ENCODE peak calls at places on chromosomes 11 and 22, in ten cellular contexts. C is fibroblast of pulmonary artery, E is T follicular helper cell, X is lung, A is endothelial cell, Y is GM12864, Z is AG04450, K is ureter, L is chondrocyte, S is cardiac fibroblast. O is an unnamed sample.
A peak's percentile ranks its signal among the peaks of the same experiment; 100 is the strongest.

GRCh38 chr11:102171101-102171500 is 60.9 kb downstream of the YAP1 start:
- DNase-seq in E (no peak), A (no peak), S (peak; percentile 82), Y (no peak), Z (no peak), K (no peak), C (peak; percentile 89), X (no peak), L (no peak), O (no peak)

GRCh38 chr11:43576834-43577521 is 103.6 kb upstream of the HSD17B12 start:
- DNase-seq in Z (no peak), S (peak; percentile 50), K (no peak), Y (no peak), C (peak; percentile 62), X (no peak), L (no peak), A (peak; percentile 75), E (no peak), O (peak; percentile 42)

GRCh38 chr11:131691558-131692041 is 321.2 kb downstream of the NTM start:
- DNase-seq in A (peak; percentile 83), E (no peak), S (peak; percentile 41), Z (no peak), K (no peak), C (peak; percentile 48), X (no peak), Y (no peak), L (no peak), O (no peak)

GRCh38 chr22:23903328-23903971 is 9.3 kb downstream of the MIF start:
- DNase-seq in Z (no peak), E (no peak), X (no peak), C (no peak), S (no peak), K (no peak), Y (no peak), A (no peak), L (no peak), O (no peak)

GRCh38 chr11:15901046-15901445 is 455.3 kb downstream of the SOX6 start:
- DNase-seq in E (no peak), K (no peak), Z (no peak), A (no peak), L (no peak), X (no peak), Y (no peak), S (peak; percentile 57), C (peak; percentile 48), O (peak; percentile 19)

GRCh38 chr22:47918936-47919505 is 1156.6 kb downstream of the TBC1D22A start:
- DNase-seq in X (no peak), E (no peak), K (no peak), L (no peak), A (no peak), S (no peak), C (no peak), Z (no peak), Y (no peak), O (peak; percentile 92)

GRCh38 chr11:61567286-61568061 is 13.4 kb downstream of the SYT7 start:
- DNase-seq in S (peak; percentile 85), K (peak; percentile 83), A (peak; percentile 90), X (peak; percentile 79), L (no peak), C (peak; percentile 83), Y (peak; percentile 12), E (peak; percentile 70), Z (peak; percentile 21), O (no peak)

GRCh38 chr11:47864910-47865309 is 16.8 kb upstream of the NUP160 start:
- DNase-seq in Y (no peak), A (no peak), K (no peak), L (no peak), X (no peak), C (no peak), Z (no peak), E (no peak), S (no peak), O (no peak)

GRCh38 chr11:65476632-65477270 is 22.1 kb upstream of the MALAT1 start:
- DNase-seq in S (no peak), Y (no peak), K (no peak), Z (no peak), C (no peak), A (no peak), X (no peak), E (no peak), L (peak; percentile 41), O (no peak)

GRCh38 chr11:12581923-12582322 is 92.3 kb upstream of the TEAD1 start:
- DNase-seq in Y (no peak), K (no peak), C (peak; percentile 53), X (peak; percentile 77), A (no peak), E (no peak), Z (peak; percentile 38), L (no peak), S (peak; percentile 71), O (peak; percentile 10)

GRCh38 chr11:11860103-11860979 is 18.6 kb downstream of the USP47 start:
- DNase-seq in S (peak; percentile 56), Z (no peak), E (no peak), X (no peak), L (no peak), Y (no peak), A (no peak), K (no peak), C (peak; percentile 61), O (no peak)

GRCh38 chr22:50218153-50218995 is 17.6 kb downstream of the SELENOO start:
- DNase-seq in Z (no peak), C (no peak), K (no peak), X (no peak), S (no peak), A (no peak), E (no peak), L (no peak), Y (no peak), O (no peak)

GRCh38 chr11:12274056-12274455 is 103.3 kb upstream of the PARVA start:
- DNase-seq in A (no peak), X (no peak), S (no peak), Z (no peak), L (no peak), Y (no peak), C (no peak), K (no peak), E (no peak), O (no peak)

GRCh38 chr11:75760710-75761493 is 7.7 kb upstream of the DGAT2 start:
- DNase-seq in S (peak; percentile 46), X (no peak), C (peak; percentile 50), L (no peak), E (no peak), Z (no peak), Y (no peak), A (no peak), K (no peak), O (no peak)

GRCh38 chr22:44968736-44969135 is 41.1 kb downstream of the PHF21B start:
- DNase-seq in X (no peak), L (no peak), S (no peak), E (no peak), Z (no peak), C (no peak), K (no peak), A (no peak), Y (no peak), O (no peak)

GRCh38 chr11:113907681-113908080 is 3.1 kb downstream of the HTR3B start:
- DNase-seq in C (no peak), K (no peak), S (no peak), X (no peak), Y (no peak), L (no peak), A (no peak), Z (no peak), E (no peak), O (no peak)

GRCh38 chr22:39527481-39527961 is 5.0 kb downstream of the RPS19BP1 start:
- DNase-seq in L (no peak), A (no peak), E (no peak), Y (no peak), K (no peak), Z (no peak), S (no peak), C (no peak), X (no peak), O (peak; percentile 92)

GRCh38 chr11:83971063-83971462 is 684.9 kb upstream of the CCDC90B start:
- DNase-seq in Y (no peak), C (peak; percentile 7), S (no peak), X (no peak), E (no peak), L (no peak), Z (no peak), K (no peak), A (no peak), O (no peak)

GRCh38 chr22:37204045-37204655 is 8.1 kb downstream of the SSTR3 start:
- DNase-seq in S (no peak), X (no peak), Z (no peak), A (no peak), C (no peak), Y (no peak), E (no peak), K (no peak), L (peak; percentile 54), O (no peak)

GRCh38 chr11:128448487-128448886 is 138.9 kb downstream of the ETS1 start:
- DNase-seq in S (no peak), X (no peak), Y (no peak), A (no peak), K (peak; percentile 61), C (peak; percentile 44), L (no peak), Z (no peak), E (no peak), O (no peak)

GRCh38 chr11:27183672-27184457 is 143.2 kb downstream of the BBOX1 start:
- DNase-seq in A (peak; percentile 58), K (peak; percentile 53), S (peak; percentile 85), E (peak; percentile 14), Z (peak; percentile 41), Y (peak; percentile 29), X (no peak), L (no peak), C (peak; percentile 84), O (peak; percentile 43)

GRCh38 chr22:48503035-48503625 is 1324.5 kb downstream of the BRD1 start:
- DNase-seq in A (no peak), E (no peak), K (no peak), Z (no peak), C (no peak), L (peak; percentile 54), S (no peak), X (no peak), Y (no peak), O (no peak)

GRCh38 chr11:63847363-63847762 is 8.5 kb downstream of the MARK2 start:
- DNase-seq in E (no peak), A (no peak), Y (no peak), X (peak; percentile 61), L (peak; percentile 6), C (no peak), S (no peak), K (peak; percentile 64), Z (no peak), O (no peak)

GRCh38 chr22:23526588-23527315 is 53.3 kb downstream of the IGLL1 start:
- DNase-seq in L (peak; percentile 83), E (no peak), S (no peak), K (no peak), Y (no peak), C (no peak), X (no peak), Z (no peak), A (no peak), O (no peak)

GRCh38 chr11:105838668-105839403 is 183.2 kb downstream of the MSANTD4 start:
- DNase-seq in C (peak; percentile 3), E (no peak), X (no peak), Z (peak; percentile 7), S (no peak), K (no peak), Y (no peak), A (no peak), L (no peak), O (no peak)

GRCh38 chr11:86174101-86175046 is 70.2 kb upstream of the EED start:
- DNase-seq in A (no peak), E (no peak), X (peak; percentile 55), C (peak; percentile 99), Y (no peak), K (peak; percentile 67), Z (peak; percentile 92), S (peak; percentile 99), L (no peak), O (peak; percentile 64)

GRCh38 chr11:132463941-132464340 is 1068.4 kb downstream of the OPCML start:
- DNase-seq in Z (no peak), K (no peak), E (no peak), C (no peak), X (no peak), Y (no peak), L (no peak), S (peak; percentile 16), A (no peak), O (no peak)

GRCh38 chr11:823441-824291 is 4.1 kb upstream of the CRACR2B start:
- DNase-seq in Z (no peak), X (no peak), L (no peak), S (no peak), K (no peak), C (no peak), E (no peak), Y (no peak), A (no peak), O (no peak)

O was measured in WERI-Rb-1.